ENCODE peak calls at places on chromosomes 6 and 20, in nine cellular contexts. One of them, this sample, is unnamed.

GRCh38 chr6:98980814-98981213 is 33.1 kb upstream of the FBXL4 start:
- DNase-seq in nephron progenitor cell: no peak
- DNase-seq in uterus: no peak
- DNase-seq in NAMALWA: peak
- DNase-seq in pancreas: no peak
- DNase-seq in dermis microvascular lymphatic vessel endothelial cell: peak
- DNase-seq in Calu3: no peak
- DNase-seq in HFFc6: no peak
- DNase-seq in neural crest cell: no peak
- DNase-seq in this sample: peak

GRCh38 chr20:53750827-53751393 is 157.3 kb upstream of the ZNF217 start:
- DNase-seq in nephron progenitor cell: no peak
- DNase-seq in uterus: peak
- DNase-seq in NAMALWA: no peak
- DNase-seq in pancreas: no peak
- DNase-seq in dermis microvascular lymphatic vessel endothelial cell: no peak
- DNase-seq in Calu3: no peak
- DNase-seq in HFFc6: peak
- DNase-seq in neural crest cell: no peak
- DNase-seq in this sample: no peak

GRCh38 chr6:112237644-112238043 is 16.7 kb downstream of the LAMA4 start:
- DNase-seq in nephron progenitor cell: no peak
- DNase-seq in uterus: peak
- DNase-seq in NAMALWA: no peak
- DNase-seq in pancreas: no peak
- DNase-seq in dermis microvascular lymphatic vessel endothelial cell: peak
- DNase-seq in Calu3: no peak
- DNase-seq in HFFc6: no peak
- DNase-seq in neural crest cell: no peak
- DNase-seq in this sample: no peak

GRCh38 chr6:45816674-45817297 is 198.9 kb downstream of the CLIC5 start:
- DNase-seq in nephron progenitor cell: no peak
- DNase-seq in uterus: no peak
- DNase-seq in NAMALWA: no peak
- DNase-seq in pancreas: no peak
- DNase-seq in dermis microvascular lymphatic vessel endothelial cell: no peak
- DNase-seq in Calu3: no peak
- DNase-seq in HFFc6: peak
- DNase-seq in neural crest cell: no peak
- DNase-seq in this sample: no peak

GRCh38 chr20:44083220-44083933 is 103.6 kb downstream of the JPH2 start:
- DNase-seq in nephron progenitor cell: no peak
- DNase-seq in uterus: no peak
- DNase-seq in NAMALWA: no peak
- DNase-seq in pancreas: no peak
- DNase-seq in dermis microvascular lymphatic vessel endothelial cell: peak
- DNase-seq in Calu3: peak
- DNase-seq in HFFc6: peak
- DNase-seq in neural crest cell: no peak
- DNase-seq in this sample: no peak

GRCh38 chr6:15096894-15097837 is 148.7 kb upstream of the JARID2 start:
- DNase-seq in nephron progenitor cell: no peak
- DNase-seq in uterus: no peak
- DNase-seq in NAMALWA: no peak
- DNase-seq in pancreas: no peak
- DNase-seq in dermis microvascular lymphatic vessel endothelial cell: no peak
- DNase-seq in Calu3: no peak
- DNase-seq in HFFc6: no peak
- DNase-seq in neural crest cell: no peak
- DNase-seq in this sample: no peak

GRCh38 chr20:24420567-24420966 is 48.9 kb upstream of the SYNDIG1 start:
- DNase-seq in nephron progenitor cell: no peak
- DNase-seq in uterus: no peak
- DNase-seq in NAMALWA: no peak
- DNase-seq in pancreas: no peak
- DNase-seq in dermis microvascular lymphatic vessel endothelial cell: no peak
- DNase-seq in Calu3: no peak
- DNase-seq in HFFc6: no peak
- DNase-seq in neural crest cell: no peak
- DNase-seq in this sample: no peak

GRCh38 chr20:51481311-51481997 is 61.1 kb downstream of the NFATC2 start:
- DNase-seq in nephron progenitor cell: no peak
- DNase-seq in uterus: no peak
- DNase-seq in NAMALWA: no peak
- DNase-seq in pancreas: no peak
- DNase-seq in dermis microvascular lymphatic vessel endothelial cell: peak
- DNase-seq in Calu3: peak
- DNase-seq in HFFc6: no peak
- DNase-seq in neural crest cell: no peak
- DNase-seq in this sample: no peak

GRCh38 chr6:113855500-113856010 is 1.6 kb upstream of the MARCKS start:
- DNase-seq in nephron progenitor cell: peak
- DNase-seq in uterus: peak
- DNase-seq in NAMALWA: peak
- DNase-seq in pancreas: no peak
- DNase-seq in dermis microvascular lymphatic vessel endothelial cell: no peak
- DNase-seq in Calu3: peak
- DNase-seq in HFFc6: peak
- DNase-seq in neural crest cell: peak
- DNase-seq in this sample: no peak

GRCh38 chr20:64253443-64253842 is 2.1 kb upstream of the PCMTD2 start:
- DNase-seq in nephron progenitor cell: no peak
- DNase-seq in uterus: no peak
- DNase-seq in NAMALWA: no peak
- DNase-seq in pancreas: no peak
- DNase-seq in dermis microvascular lymphatic vessel endothelial cell: no peak
- DNase-seq in Calu3: no peak
- DNase-seq in HFFc6: no peak
- DNase-seq in neural crest cell: no peak
- DNase-seq in this sample: no peak

GRCh38 chr6:57017069-57017468 is 29.4 kb upstream of the KIAA1586 start:
- DNase-seq in nephron progenitor cell: no peak
- DNase-seq in uterus: no peak
- DNase-seq in NAMALWA: no peak
- DNase-seq in pancreas: no peak
- DNase-seq in dermis microvascular lymphatic vessel endothelial cell: no peak
- DNase-seq in Calu3: no peak
- DNase-seq in HFFc6: no peak
- DNase-seq in neural crest cell: no peak
- DNase-seq in this sample: no peak

GRCh38 chr6:45801471-45802289 is 214.0 kb downstream of the CLIC5 start:
- DNase-seq in nephron progenitor cell: no peak
- DNase-seq in uterus: no peak
- DNase-seq in NAMALWA: no peak
- DNase-seq in pancreas: no peak
- DNase-seq in dermis microvascular lymphatic vessel endothelial cell: no peak
- DNase-seq in Calu3: no peak
- DNase-seq in HFFc6: no peak
- DNase-seq in neural crest cell: no peak
- DNase-seq in this sample: no peak

GRCh38 chr20:23003077-23003476 is 32.0 kb upstream of the SSTR4 start:
- DNase-seq in nephron progenitor cell: no peak
- DNase-seq in uterus: no peak
- DNase-seq in NAMALWA: no peak
- DNase-seq in pancreas: no peak
- DNase-seq in dermis microvascular lymphatic vessel endothelial cell: no peak
- DNase-seq in Calu3: no peak
- DNase-seq in HFFc6: no peak
- DNase-seq in neural crest cell: no peak
- DNase-seq in this sample: no peak

GRCh38 chr6:141041596-141042087 is 1091.1 kb upstream of the GJE1 start:
- DNase-seq in nephron progenitor cell: no peak
- DNase-seq in uterus: no peak
- DNase-seq in NAMALWA: no peak
- DNase-seq in pancreas: no peak
- DNase-seq in dermis microvascular lymphatic vessel endothelial cell: no peak
- DNase-seq in Calu3: no peak
- DNase-seq in HFFc6: no peak
- DNase-seq in neural crest cell: no peak
- DNase-seq in this sample: no peak

GRCh38 chr20:54165014-54165413 is 8.8 kb downstream of the CYP24A1 start:
- DNase-seq in nephron progenitor cell: no peak
- DNase-seq in uterus: no peak
- DNase-seq in NAMALWA: no peak
- DNase-seq in pancreas: no peak
- DNase-seq in dermis microvascular lymphatic vessel endothelial cell: no peak
- DNase-seq in Calu3: no peak
- DNase-seq in HFFc6: no peak
- DNase-seq in neural crest cell: no peak
- DNase-seq in this sample: no peak

GRCh38 chr6:1526689-1527088 is 83.0 kb upstream of the FOXC1 start:
- DNase-seq in nephron progenitor cell: no peak
- DNase-seq in uterus: no peak
- DNase-seq in NAMALWA: no peak
- DNase-seq in pancreas: no peak
- DNase-seq in dermis microvascular lymphatic vessel endothelial cell: no peak
- DNase-seq in Calu3: no peak
- DNase-seq in HFFc6: no peak
- DNase-seq in neural crest cell: no peak
- DNase-seq in this sample: no peak

GRCh38 chr6:10542135-10542689 is 21.1 kb downstream of the GCNT2 start:
- DNase-seq in nephron progenitor cell: no peak
- DNase-seq in uterus: no peak
- DNase-seq in NAMALWA: no peak
- DNase-seq in pancreas: no peak
- DNase-seq in dermis microvascular lymphatic vessel endothelial cell: no peak
- DNase-seq in Calu3: no peak
- DNase-seq in HFFc6: no peak
- DNase-seq in neural crest cell: no peak
- DNase-seq in this sample: no peak

GRCh38 chr6:2999005-2999620 is 581 bp upstream of the NQO2 start:
- DNase-seq in nephron progenitor cell: no peak
- DNase-seq in uterus: no peak
- DNase-seq in NAMALWA: peak
- DNase-seq in pancreas: no peak
- DNase-seq in dermis microvascular lymphatic vessel endothelial cell: no peak
- DNase-seq in Calu3: no peak
- DNase-seq in HFFc6: peak
- DNase-seq in neural crest cell: no peak
- DNase-seq in this sample: no peak

GRCh38 chr6:14665827-14666724 is 548.5 kb downstream of the CD83 start:
- DNase-seq in nephron progenitor cell: no peak
- DNase-seq in uterus: no peak
- DNase-seq in NAMALWA: no peak
- DNase-seq in pancreas: no peak
- DNase-seq in dermis microvascular lymphatic vessel endothelial cell: peak
- DNase-seq in Calu3: no peak
- DNase-seq in HFFc6: peak
- DNase-seq in neural crest cell: no peak
- DNase-seq in this sample: no peak

GRCh38 chr6:43055966-43056365 is 2.3 kb upstream of the CUL7 start:
- DNase-seq in nephron progenitor cell: no peak
- DNase-seq in uterus: no peak
- DNase-seq in NAMALWA: no peak
- DNase-seq in pancreas: no peak
- DNase-seq in dermis microvascular lymphatic vessel endothelial cell: no peak
- DNase-seq in Calu3: no peak
- DNase-seq in HFFc6: no peak
- DNase-seq in neural crest cell: no peak
- DNase-seq in this sample: no peak

GRCh38 chr6:149895702-149896310 is 2.1 kb downstream of the RAET1E start:
- DNase-seq in nephron progenitor cell: no peak
- DNase-seq in uterus: peak
- DNase-seq in NAMALWA: no peak
- DNase-seq in pancreas: no peak
- DNase-seq in dermis microvascular lymphatic vessel endothelial cell: peak
- DNase-seq in Calu3: peak
- DNase-seq in HFFc6: peak
- DNase-seq in neural crest cell: no peak
- DNase-seq in this sample: no peak

GRCh38 chr6:73516712-73517489 is 3.9 kb downstream of the EEF1A1 start:
- DNase-seq in nephron progenitor cell: no peak
- DNase-seq in uterus: no peak
- DNase-seq in NAMALWA: peak
- DNase-seq in pancreas: no peak
- DNase-seq in dermis microvascular lymphatic vessel endothelial cell: no peak
- DNase-seq in Calu3: no peak
- DNase-seq in HFFc6: no peak
- DNase-seq in neural crest cell: no peak
- DNase-seq in this sample: no peak

This sample was measured in iPS DF 6.9.